ENCODE peak calls at places on chromosomes 5 and 9, in five cellular contexts. F is GM23338, H is PC-3, T is GM23248, V is fibroblast of lung. W is an unnamed sample.

GRCh38 chr5:15044521-15044920 is 172.9 kb upstream of the ANKH start:
- DNase-seq in F (no peak), H (no peak), T (no peak), V (no peak), W (no peak)

GRCh38 chr9:95923794-95924193 is 48.3 kb downstream of the ERCC6L2 start:
- DNase-seq in F (peak), H (peak), T (no peak), V (no peak), W (no peak)

GRCh38 chr9:81683214-81683613 is 6.1 kb downstream of the TLE1 start:
- DNase-seq in F (no peak), H (no peak), T (no peak), V (no peak), W (no peak)

GRCh38 chr9:85262333-85262732 is 479.4 kb downstream of the AGTPBP1 start:
- DNase-seq in F (no peak), H (no peak), T (no peak), V (peak), W (no peak)

GRCh38 chr9:89815903-89816573 is 211.2 kb downstream of the GADD45G start:
- DNase-seq in F (no peak), H (no peak), T (no peak), V (no peak), W (no peak)

GRCh38 chr9:113513111-113513510 is 49.6 kb downstream of the RGS3 start:
- DNase-seq in F (no peak), H (no peak), T (no peak), V (no peak), W (no peak)

GRCh38 chr9:113886471-113886870 is 10.4 kb downstream of the ZNF618 start:
- DNase-seq in F (peak), H (no peak), T (peak), V (no peak), W (no peak)

GRCh38 chr9:96122756-96123155 is 179.2 kb downstream of the HSD17B3 start:
- DNase-seq in F (no peak), H (no peak), T (peak), V (peak), W (no peak)

GRCh38 chr9:89225587-89225986 is 47.0 kb upstream of the SHC3 start:
- DNase-seq in F (no peak), H (no peak), T (peak), V (peak), W (no peak)

GRCh38 chr5:107505763-107506534 is 164.8 kb downstream of the EFNA5 start:
- DNase-seq in F (no peak), H (no peak), T (no peak), V (no peak), W (no peak)

GRCh38 chr5:107504424-107504823 is 166.3 kb downstream of the EFNA5 start:
- DNase-seq in F (no peak), H (no peak), T (no peak), V (no peak), W (no peak)

GRCh38 chr5:107512029-107512428 is 158.7 kb downstream of the EFNA5 start:
- DNase-seq in F (peak), H (no peak), T (no peak), V (no peak), W (no peak)

GRCh38 chr5:107502711-107503110 is 168.0 kb downstream of the EFNA5 start:
- DNase-seq in F (no peak), H (no peak), T (no peak), V (no peak), W (no peak)

GRCh38 chr5:107508083-107508482 is 162.7 kb downstream of the EFNA5 start:
- DNase-seq in F (no peak), H (no peak), T (no peak), V (no peak), W (no peak)
- TF ChIP-seq EZH2 in F (no peak), H (no peak), T (no peak), V (no peak), W (no peak)

GRCh38 chr5:43309657-43310056 is 3.6 kb downstream of the HMGCS1 start:
- DNase-seq in F (no peak), H (peak), T (no peak), V (peak), W (peak)

GRCh38 chr5:43305948-43306563 is 7.2 kb downstream of the HMGCS1 start:
- DNase-seq in F (peak), H (peak), T (peak), V (peak), W (no peak)

GRCh38 chr5:43312699-43313034 is 545 bp downstream of the HMGCS1 start:
- DNase-seq in F (no peak), H (peak), T (no peak), V (no peak), W (no peak)

GRCh38 chr5:43312076-43312620 is 1.1 kb downstream of the HMGCS1 start:
- DNase-seq in F (no peak), H (no peak), T (peak), V (no peak), W (no peak)

DNA sequence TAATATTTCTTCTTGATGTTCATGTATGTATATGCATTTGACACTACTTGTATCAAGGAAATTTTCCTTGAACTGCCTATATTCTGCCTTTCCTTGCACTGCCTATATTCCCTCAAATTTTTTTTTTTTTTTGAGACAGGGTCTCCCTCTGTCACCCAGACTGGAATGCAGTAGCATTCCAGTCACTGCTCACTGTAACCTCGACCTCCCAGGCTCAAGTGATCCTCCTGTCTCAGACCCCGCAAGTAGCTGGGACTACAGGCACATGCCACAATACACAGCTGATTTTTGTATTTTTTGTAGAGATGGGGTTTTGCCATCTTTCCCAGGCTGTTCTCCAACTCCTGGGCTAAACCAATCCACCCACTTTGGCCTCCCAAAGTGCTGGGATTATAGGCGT is 4.1 kb downstream of the HMGCS1 start:
- DNase-seq in F (peak), H (no peak), T (no peak), V (no peak), W (no peak)
- H3K4me3 ChIP-seq in F (peak), H (no peak), T (no peak), V (peak), W (no peak)

GRCh38 chr9:137671721-137672120 is 52.9 kb downstream of the EHMT1 start:
- DNase-seq in F (no peak), H (no peak), T (no peak), V (no peak), W (no peak)

GRCh38 chr9:137672907-137673791 is 54.3 kb downstream of the EHMT1 start:
- DNase-seq in F (peak), H (peak), T (peak), V (peak), W (peak)

GRCh38 chr9:137674307-137675305 is 55.8 kb downstream of the EHMT1 start:
- DNase-seq in F (peak), H (no peak), T (no peak), V (no peak), W (no peak)

GRCh38 chr9:137671196-137671538 is 52.4 kb downstream of the EHMT1 start:
- DNase-seq in F (no peak), H (no peak), T (no peak), V (no peak), W (no peak)

GRCh38 chr9:137673871-137674270 is 55.1 kb downstream of the EHMT1 start:
- DNase-seq in F (no peak), H (no peak), T (no peak), V (no peak), W (no peak)
- H3K4me2 ChIP-seq in F (peak), H (no peak), T (no peak), V (no peak), W (no peak)

GRCh38 chr5:179344301-179345178 is 721 bp downstream of the ADAMTS2 start:
- DNase-seq in F (peak), H (no peak), T (peak), V (peak), W (no peak)
- TF ChIP-seq EZH2 in F (peak), H (peak), T (no peak), V (no peak), W (no peak)

DNA sequence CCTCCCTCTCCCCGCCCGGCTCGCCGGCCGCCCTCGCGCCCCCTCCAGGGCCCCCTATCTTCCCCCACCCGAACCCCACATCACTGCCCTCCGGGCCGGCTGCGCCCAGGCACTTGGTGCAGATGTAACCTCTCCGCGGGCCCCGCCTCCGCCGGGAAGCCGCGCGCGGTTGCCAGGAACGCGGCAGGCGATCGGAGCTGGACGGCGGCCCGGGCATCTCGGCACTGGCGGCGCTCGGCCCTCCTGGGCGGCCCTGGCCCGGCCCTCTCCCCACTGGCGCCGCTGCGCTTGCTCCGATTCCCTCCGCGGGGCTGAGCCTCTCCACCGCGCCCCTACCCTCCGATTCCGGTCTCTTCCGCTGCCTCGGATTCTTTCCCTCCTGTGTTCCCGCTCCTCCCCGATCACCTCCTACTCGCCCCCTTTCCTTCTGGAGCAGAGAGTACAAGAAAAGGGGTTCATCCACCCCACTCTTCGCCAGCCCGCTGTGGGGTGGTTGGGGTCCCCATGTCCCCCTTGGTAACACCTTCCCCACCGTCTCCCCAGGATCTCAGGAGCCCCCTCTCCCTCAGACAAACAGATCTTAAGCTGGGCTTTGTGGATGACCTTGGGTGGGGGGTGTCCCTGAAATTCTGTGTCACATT is 70.6 kb downstream of the C9orf50 start:
- DNase-seq in F (peak), H (peak), T (peak), V (peak), W (peak)
- H3K4me3 ChIP-seq in F (peak), H (peak), T (peak), V (peak), W (peak)

GRCh38 chr5:150061538-150061995 is 24.8 kb downstream of the CSF1R start:
- DNase-seq in F (no peak), H (no peak), T (no peak), V (no peak), W (no peak)
- H3K4me2 ChIP-seq in F (no peak), H (no peak), T (no peak), V (no peak), W (no peak)

GRCh38 chr5:181217111-181217804 is 5.8 kb upstream of the TRIM41 start:
- DNase-seq in F (peak), H (peak), T (peak), V (peak), W (peak)
- TF ChIP-seq EZH2 in F (no peak), H (no peak), T (no peak), V (no peak), W (no peak)

GRCh38 chr5:160312960-160313734 is 783 bp upstream of the CCNJL start:
- DNase-seq in F (no peak), H (no peak), T (no peak), V (no peak), W (peak)
- H3K4me3 ChIP-seq in F (peak), H (peak), T (peak), V (peak), W (peak)